ENCODE peak calls at places on chromosomes 12 and 14, in six cellular contexts. F is CD8-positive, alpha-beta T cell; R is endothelial cell; E is mucosa of descending colon; X is GM23338; K is epithelial cell of esophagus. I is an unnamed sample.

GRCh38 chr14:72565200-72565599 is 328.7 kb downstream of the DPF3 start:
- DNase-seq in R (no peak), F (no peak), X (no peak), E (no peak), K (no peak), I (no peak)

GRCh38 chr12:83474369-83474768 is 787.7 kb downstream of the TMTC2 start:
- DNase-seq in K (no peak), E (no peak), X (no peak), R (no peak), F (no peak), I (no peak)

GRCh38 chr12:79250186-79250585 is 385.6 kb downstream of the SYT1 start:
- DNase-seq in F (no peak), R (no peak), E (no peak), X (no peak), K (peak), I (no peak)

GRCh38 chr12:76976777-76977465 is 88.4 kb downstream of the E2F7 start:
- DNase-seq in F (no peak), R (no peak), E (no peak), K (peak), X (no peak), I (no peak)

GRCh38 chr12:101490286-101490920 is 15.3 kb downstream of the SPIC start:
- DNase-seq in E (no peak), F (no peak), K (peak), R (peak), X (peak), I (no peak)

GRCh38 chr12:66960704-66961690 is 282.1 kb upstream of the GRIP1 start:
- DNase-seq in F (no peak), R (no peak), E (no peak), X (peak), K (peak), I (no peak)

GRCh38 chr12:19404232-19404880 is 34.9 kb upstream of the AEBP2 start:
- DNase-seq in K (no peak), R (no peak), F (no peak), E (no peak), X (no peak), I (no peak)

GRCh38 chr12:116892318-116892717 is 11.1 kb upstream of the HRK start:
- DNase-seq in K (peak), R (no peak), X (peak), F (no peak), E (no peak), I (no peak)

GRCh38 chr12:102513739-102514138 is 33.4 kb upstream of the IGF1 start:
- DNase-seq in X (peak), E (no peak), K (no peak), F (no peak), R (no peak), I (no peak)

GRCh38 chr12:57604454-57605307 is at the start of gene DTX3:
- DNase-seq in R (no peak), X (peak), E (peak), F (peak), K (no peak), I (peak)

GRCh38 chr12:26647091-26647490 is 185.9 kb downstream of the ITPR2 start:
- DNase-seq in K (no peak), E (no peak), X (no peak), R (no peak), F (no peak), I (no peak)

GRCh38 chr12:72273851-72274284 is 1.7 kb downstream of the TRHDE start:
- DNase-seq in E (no peak), X (peak), K (peak), F (no peak), R (no peak), I (no peak)

GRCh38 chr14:92877757-92878431 is 45.1 kb upstream of the CHGA start:
- DNase-seq in R (peak), X (peak), E (no peak), F (no peak), K (no peak), I (no peak)

GRCh38 chr14:89447182-89447970 is 30.3 kb upstream of the FOXN3 start:
- DNase-seq in X (no peak), R (no peak), E (no peak), K (no peak), F (no peak), I (no peak)

GRCh38 chr12:95608252-95609033 is 57.2 kb upstream of the USP44 start:
- DNase-seq in E (no peak), F (no peak), K (peak), X (peak), R (no peak), I (no peak)

GRCh38 chr12:11877869-11878780 is 192.6 kb upstream of the BCL2L14 start:
- DNase-seq in K (peak), R (no peak), E (peak), X (peak), F (no peak), I (no peak)

GRCh38 chr12:77720258-77720657 is 110.4 kb upstream of the NAV3 start:
- DNase-seq in E (no peak), K (peak), R (no peak), X (peak), F (no peak), I (no peak)

GRCh38 chr14:21543426-21544350 is 17.5 kb upstream of the SALL2 start:
- DNase-seq in K (peak), F (no peak), X (peak), R (no peak), E (no peak), I (peak)

GRCh38 chr12:1629338-1630080 is 478 bp downstream of the WNT5B start:
- DNase-seq in R (peak), E (peak), X (peak), F (no peak), K (no peak), I (peak)

GRCh38 chr12:8905546-8905945 is 8.8 kb upstream of the PHC1 start:
- DNase-seq in K (no peak), R (no peak), F (no peak), E (no peak), X (peak), I (no peak)

GRCh38 chr12:110776410-110776809 is 33.7 kb upstream of the PPP1CC start:
- DNase-seq in X (no peak), K (no peak), R (no peak), F (no peak), E (no peak), I (no peak)

GRCh38 chr12:132251310-132251709 is 78.1 kb downstream of the GALNT9 start:
- DNase-seq in F (no peak), E (no peak), K (no peak), X (no peak), R (no peak), I (no peak)

DNA sequence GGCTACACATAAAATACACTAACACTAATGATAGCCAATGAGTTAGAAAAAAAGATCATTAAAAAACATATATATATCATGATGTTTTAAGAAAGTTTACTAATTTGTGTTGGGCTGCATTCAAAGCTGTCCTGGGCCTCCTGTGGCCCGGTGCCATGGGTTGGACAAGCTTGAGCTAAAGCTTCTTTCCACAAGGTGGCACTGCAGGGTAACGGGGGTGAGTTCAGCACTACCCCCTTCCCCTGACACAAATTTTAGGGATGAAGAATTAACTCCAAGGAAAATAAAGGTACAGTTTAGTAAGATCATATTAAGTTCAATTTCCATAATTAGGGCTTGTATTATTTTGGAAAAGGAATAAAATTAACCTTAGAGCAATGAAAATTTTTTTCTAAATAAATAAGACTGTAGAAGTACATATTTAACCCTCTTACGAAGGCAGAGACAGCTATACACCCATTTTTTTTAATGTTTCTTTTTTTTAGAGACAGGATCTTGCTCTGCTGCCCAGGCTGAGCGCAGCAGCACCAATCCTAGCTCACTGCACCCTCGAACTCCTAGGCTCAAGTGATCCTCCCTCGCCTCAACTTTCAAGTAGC is 38.9 kb downstream of the PPP1R13B start:
- DNase-seq in R (peak), E (peak), K (peak), F (peak), X (peak), I (peak)
- TF ChIP-seq CTCF in R (peak), E (peak), K (peak), F (peak), X (peak), I (peak)

GRCh38 chr14:20350860-20351259 is 7.4 kb downstream of the PARP2 start:
- DNase-seq in E (no peak), K (peak), F (no peak), X (no peak), R (no peak), I (no peak)
- TF ChIP-seq CTCF in E (no peak), K (peak), F (no peak), X (peak), R (no peak), I (no peak)

GRCh38 chr12:89919241-89919906 is 210.7 kb upstream of the ATP2B1 start:
- DNase-seq in X (no peak), F (no peak), E (peak), K (peak), R (no peak), I (no peak)

GRCh38 chr12:89924191-89924590 is 215.6 kb upstream of the ATP2B1 start:
- DNase-seq in X (no peak), K (no peak), R (no peak), E (no peak), F (no peak), I (no peak)

GRCh38 chr12:89920866-89921265 is 212.2 kb upstream of the ATP2B1 start:
- DNase-seq in R (no peak), F (no peak), K (no peak), E (no peak), X (no peak), I (no peak)

DNA sequence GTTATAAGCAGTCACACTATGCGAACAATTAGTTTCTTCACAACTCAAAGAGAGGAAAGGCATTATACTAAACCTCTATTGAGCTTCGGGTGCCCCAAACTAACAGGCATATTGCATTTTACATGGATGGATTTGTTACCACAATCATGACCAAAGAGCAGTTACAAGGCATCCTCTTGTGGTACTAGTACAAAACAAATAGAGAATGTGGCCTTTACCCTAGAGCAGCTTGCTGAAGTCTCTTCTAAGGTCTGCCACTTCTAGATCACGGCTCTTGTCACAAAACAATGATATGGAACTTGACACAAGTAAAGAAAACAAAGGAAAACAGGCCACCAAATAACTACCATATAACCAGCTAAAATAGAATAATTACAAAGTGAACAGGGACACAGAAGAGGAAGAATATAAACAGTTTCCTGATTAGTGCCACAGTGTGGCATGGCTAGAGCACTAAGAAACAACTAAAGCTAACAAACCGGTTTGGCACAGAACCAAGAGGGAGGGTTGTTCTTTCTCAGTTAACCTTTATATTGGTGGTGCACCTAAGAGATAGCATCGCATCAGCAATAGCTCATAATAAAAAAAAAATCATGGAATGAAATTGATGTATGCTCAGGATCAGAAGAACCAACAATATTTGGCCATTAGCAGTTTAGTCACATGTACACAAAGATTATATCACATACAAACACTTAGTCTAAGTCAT is 209.7 kb upstream of the ATP2B1 start:
- DNase-seq in E (no peak), F (no peak), R (no peak), X (no peak), K (no peak), I (no peak)
- TF ChIP-seq CTCF in E (no peak), F (no peak), R (no peak), X (no peak), K (no peak), I (no peak)

GRCh38 chr14:71320734-71321555 is 413.7 kb downstream of the PCNX1 start:
- DNase-seq in X (peak), R (peak), F (peak), K (peak), E (peak), I (peak)
- TF ChIP-seq CTCF in X (no peak), R (no peak), F (no peak), K (no peak), E (no peak), I (no peak)

GRCh38 chr12:124369901-124370378 is 75.0 kb downstream of the RFLNA start:
- DNase-seq in X (no peak), K (no peak), F (no peak), R (no peak), E (no peak), I (no peak)

GRCh38 chr12:124368421-124369032 is 73.6 kb downstream of the RFLNA start:
- DNase-seq in E (no peak), R (no peak), X (no peak), K (no peak), F (no peak), I (no peak)

GRCh38 chr12:124370384-124370783 is 75.5 kb downstream of the RFLNA start:
- DNase-seq in K (no peak), R (no peak), X (no peak), E (no peak), F (no peak), I (no peak)

GRCh38 chr12:124370851-124371250 is 76.0 kb downstream of the RFLNA start:
- DNase-seq in E (no peak), K (no peak), X (no peak), R (no peak), F (no peak), I (no peak)

GRCh38 chr12:124369055-124369900 is 74.4 kb downstream of the RFLNA start:
- DNase-seq in X (no peak), K (no peak), F (no peak), E (peak), R (no peak), I (no peak)
- TF ChIP-seq CTCF in X (no peak), K (no peak), F (no peak), E (peak), R (no peak), I (no peak)

DNA sequence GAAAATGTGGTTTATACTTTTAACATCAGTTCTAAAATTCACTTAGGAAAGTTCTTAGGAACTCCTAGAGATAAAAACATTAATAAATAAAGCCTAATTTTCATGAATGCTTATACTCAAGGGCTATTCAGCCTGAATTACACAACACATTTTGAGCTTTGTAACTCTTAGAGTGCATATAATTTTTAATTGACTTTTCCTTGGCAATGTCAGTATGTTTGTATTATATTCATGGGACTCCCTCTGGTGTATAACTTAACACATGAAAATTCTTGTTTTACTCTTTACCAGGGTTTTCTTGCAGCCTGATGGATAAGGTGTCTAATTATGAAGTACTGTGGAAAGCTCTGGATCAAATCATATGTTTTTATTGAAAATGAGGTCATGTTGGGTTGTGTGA is 150.6 kb upstream of the HMGA2 start:
- DNase-seq in X (no peak), F (no peak), E (no peak), K (peak), R (no peak), I (no peak)
- TF ChIP-seq CTCF in X (no peak), F (no peak), E (peak), K (peak), R (no peak), I (no peak)

DNA sequence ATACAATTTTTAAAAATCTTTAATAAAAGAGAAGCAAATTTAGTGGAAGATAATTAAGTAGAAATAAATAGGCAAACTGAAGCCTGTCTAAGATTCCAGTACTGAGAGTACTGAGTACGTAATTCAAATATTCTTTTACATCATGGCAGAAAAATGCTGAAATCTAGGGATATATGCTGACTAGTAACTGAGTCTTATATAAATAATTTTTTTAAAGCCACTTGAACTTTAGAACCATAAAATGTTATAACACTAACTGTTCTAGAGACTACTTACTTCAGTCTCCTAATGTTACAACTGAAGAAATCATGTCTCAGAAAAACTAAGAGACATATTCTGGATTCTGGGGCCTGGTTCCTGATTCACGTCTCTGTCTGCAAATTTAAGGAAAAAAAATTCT is 230.6 kb upstream of the PLEKHG7 start:
- DNase-seq in F (no peak), X (no peak), K (no peak), R (no peak), E (no peak), I (no peak)
- TF ChIP-seq CTCF in F (no peak), X (no peak), K (no peak), R (no peak), E (no peak), I (no peak)

GRCh38 chr12:92096346-92097136 is 49.1 kb downstream of the BTG1 start:
- DNase-seq in E (no peak), X (no peak), R (no peak), K (no peak), F (no peak), I (no peak)

GRCh38 chr12:92089559-92089958 is 56.1 kb downstream of the BTG1 start:
- DNase-seq in E (no peak), X (no peak), R (no peak), K (no peak), F (no peak), I (no peak)

GRCh38 chr12:92088802-92089201 is 56.8 kb downstream of the BTG1 start:
- DNase-seq in E (no peak), X (no peak), K (no peak), R (no peak), F (no peak), I (no peak)

GRCh38 chr12:92098594-92099370 is 46.9 kb downstream of the BTG1 start:
- DNase-seq in F (no peak), X (no peak), K (no peak), R (no peak), E (no peak), I (no peak)

DNA sequence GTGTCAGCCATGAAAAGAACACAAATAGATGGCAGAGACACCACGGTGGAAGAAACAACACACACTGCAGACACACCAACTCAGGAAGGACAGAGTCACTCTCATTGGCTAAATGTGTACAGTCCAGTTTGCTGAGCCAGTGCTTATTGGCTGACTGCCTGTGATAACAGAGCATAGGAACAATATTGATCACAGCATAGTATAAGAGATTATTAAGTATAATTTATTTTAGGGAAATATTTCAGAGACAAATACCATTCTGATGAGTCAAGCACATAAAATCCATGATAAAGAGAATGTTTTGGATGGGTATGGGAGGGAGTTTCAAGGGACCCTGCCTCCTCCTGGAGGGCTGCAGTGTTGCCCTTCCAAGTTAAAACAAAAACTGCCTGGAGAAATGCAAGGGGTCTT is 50.9 kb downstream of the BTG1 start:
- DNase-seq in R (no peak), K (no peak), X (peak), E (no peak), F (no peak), I (no peak)
- TF ChIP-seq CTCF in R (no peak), K (no peak), X (peak), E (no peak), F (no peak), I (no peak)

GRCh38 chr12:46457958-46458357 is 85.4 kb upstream of the SLC38A2 start:
- DNase-seq in E (no peak), X (no peak), K (no peak), R (no peak), F (no peak), I (no peak)
- TF ChIP-seq CTCF in E (no peak), X (no peak), K (no peak), R (no peak), F (no peak), I (no peak)

I was measured in glutamatergic neuron.